ENCODE peak calls at places on chromosomes 12 and 14, in four cellular contexts. One of them, this sample, is unnamed.

GRCh38 chr12:16165506-16165905 is 112.0 kb downstream of the SLC15A5 start:
- DNase-seq in K562: peak
- DNase-seq in SK-N-SH: peak
- DNase-seq in HepG2: peak
- DNase-seq in this sample: peak

GRCh38 chr14:95533822-95534221 is 1.0 kb upstream of the GLRX5 start:
- DNase-seq in K562: no peak
- DNase-seq in HepG2: no peak
- DNase-seq in SK-N-SH: no peak
- DNase-seq in this sample: no peak

GRCh38 chr12:115411121-115411520 is 727.1 kb upstream of the TBX3 start:
- DNase-seq in K562: no peak
- DNase-seq in HepG2: no peak
- DNase-seq in SK-N-SH: no peak
- DNase-seq in this sample: no peak

GRCh38 chr12:102959391-102959790 is 1.9 kb downstream of the ASCL1 start:
- DNase-seq in K562: no peak
- DNase-seq in SK-N-SH: no peak
- DNase-seq in HepG2: no peak
- DNase-seq in this sample: no peak

GRCh38 chr12:4816776-4817530 is 92.8 kb upstream of the KCNA1 start:
- DNase-seq in SK-N-SH: no peak
- DNase-seq in HepG2: no peak
- DNase-seq in K562: no peak
- DNase-seq in this sample: no peak

GRCh38 chr14:36948157-36948859 is 224.1 kb downstream of the SLC25A21 start:
- DNase-seq in SK-N-SH: no peak
- DNase-seq in K562: no peak
- DNase-seq in HepG2: no peak
- DNase-seq in this sample: no peak

GRCh38 chr14:77544571-77544970 is 46.0 kb upstream of the ISM2 start:
- DNase-seq in HepG2: no peak
- DNase-seq in SK-N-SH: no peak
- DNase-seq in K562: no peak
- DNase-seq in this sample: no peak

GRCh38 chr12:83477289-83477688 is 790.6 kb downstream of the TMTC2 start:
- DNase-seq in K562: no peak
- DNase-seq in HepG2: no peak
- DNase-seq in SK-N-SH: no peak
- DNase-seq in this sample: no peak

GRCh38 chr12:4297617-4298016 is 23.4 kb upstream of the TIGAR start:
- DNase-seq in K562: no peak
- DNase-seq in HepG2: no peak
- DNase-seq in SK-N-SH: no peak
- DNase-seq in this sample: peak

GRCh38 chr12:85440273-85440672 is 160.3 kb downstream of the ALX1 start:
- DNase-seq in K562: no peak
- DNase-seq in HepG2: no peak
- DNase-seq in SK-N-SH: no peak
- DNase-seq in this sample: no peak

GRCh38 chr14:100297320-100298300 is 8.6 kb downstream of the SLC25A29 start:
- DNase-seq in K562: peak
- DNase-seq in HepG2: no peak
- DNase-seq in SK-N-SH: peak
- DNase-seq in this sample: no peak

GRCh38 chr14:100580316-100581227 is 6.6 kb downstream of the BEGAIN start:
- DNase-seq in SK-N-SH: peak
- DNase-seq in K562: no peak
- DNase-seq in HepG2: no peak
- DNase-seq in this sample: no peak

GRCh38 chr12:53287741-53288216 is 7.6 kb upstream of the PFDN5 start:
- DNase-seq in SK-N-SH: peak
- DNase-seq in K562: peak
- DNase-seq in HepG2: peak
- DNase-seq in this sample: peak

GRCh38 chr12:63206908-63207307 is 55.9 kb upstream of the AVPR1A start:
- DNase-seq in HepG2: no peak
- DNase-seq in SK-N-SH: no peak
- DNase-seq in K562: no peak
- DNase-seq in this sample: no peak

GRCh38 chr14:58048219-58048618 is 103.8 kb downstream of the ARMH4 start:
- DNase-seq in K562: no peak
- DNase-seq in HepG2: no peak
- DNase-seq in SK-N-SH: peak
- DNase-seq in this sample: no peak

GRCh38 chr12:31485570-31485969 is 105.4 kb downstream of the DENND5B start:
- DNase-seq in SK-N-SH: no peak
- DNase-seq in HepG2: no peak
- DNase-seq in K562: no peak
- DNase-seq in this sample: no peak

GRCh38 chr14:51546603-51547258 is 105.0 kb upstream of the FRMD6 start:
- DNase-seq in SK-N-SH: no peak
- DNase-seq in HepG2: no peak
- DNase-seq in K562: no peak
- DNase-seq in this sample: no peak

GRCh38 chr12:2273288-2273687 is 220.5 kb downstream of the CACNA1C start:
- DNase-seq in SK-N-SH: no peak
- DNase-seq in K562: no peak
- DNase-seq in HepG2: no peak
- DNase-seq in this sample: no peak

GRCh38 chr12:2271961-2272360 is 219.2 kb downstream of the CACNA1C start:
- DNase-seq in SK-N-SH: no peak
- DNase-seq in HepG2: no peak
- DNase-seq in K562: no peak
- DNase-seq in this sample: no peak

GRCh38 chr12:2274733-2275132 is 221.9 kb downstream of the CACNA1C start:
- DNase-seq in K562: no peak
- DNase-seq in SK-N-SH: no peak
- DNase-seq in HepG2: no peak
- DNase-seq in this sample: no peak

GRCh38 chr12:2276288-2276842 is 223.6 kb downstream of the CACNA1C start:
- DNase-seq in K562: no peak
- DNase-seq in HepG2: no peak
- DNase-seq in SK-N-SH: no peak
- DNase-seq in this sample: no peak

GRCh38 chr12:2273751-2274150 is 221.0 kb downstream of the CACNA1C start:
- DNase-seq in HepG2: no peak
- DNase-seq in K562: no peak
- DNase-seq in SK-N-SH: no peak
- DNase-seq in this sample: no peak
- TF ChIP-seq FOXJ3 in HepG2: no peak
- TF ChIP-seq FOXJ3 in K562: no peak
- TF ChIP-seq FOXJ3 in SK-N-SH: no peak
- TF ChIP-seq FOXJ3 in this sample: no peak

DNA sequence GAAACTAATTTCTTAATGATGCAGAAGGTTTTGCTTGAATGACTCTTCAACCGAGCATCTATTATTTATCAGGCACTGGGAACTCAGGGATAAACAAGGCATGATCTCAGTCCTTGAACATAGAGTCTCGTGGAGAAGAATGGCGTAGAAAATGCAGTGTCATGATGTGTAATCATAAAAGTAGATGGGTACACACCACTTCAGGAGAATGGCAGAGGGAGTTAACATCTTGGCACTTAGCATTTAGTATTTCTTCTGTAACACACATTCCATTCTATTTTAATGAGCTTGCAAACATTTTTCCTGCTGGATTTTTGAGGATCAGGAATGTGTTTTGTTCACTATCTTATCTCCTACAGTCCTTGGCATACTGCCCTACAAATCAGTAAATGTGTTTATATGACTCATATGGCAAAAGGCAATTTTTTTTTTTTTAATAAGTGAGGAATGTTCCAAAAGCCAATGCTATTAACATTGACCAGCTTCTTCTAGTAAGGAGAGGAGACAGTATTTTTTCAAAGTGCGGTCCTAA is 3.8 kb downstream of the TXNRD1 start:
- DNase-seq in SK-N-SH: peak
- DNase-seq in K562: peak
- DNase-seq in HepG2: peak
- DNase-seq in this sample: no peak
- TF ChIP-seq FOXJ3 in SK-N-SH: no peak
- TF ChIP-seq FOXJ3 in K562: no peak
- TF ChIP-seq FOXJ3 in HepG2: no peak
- TF ChIP-seq FOXJ3 in this sample: no peak

GRCh38 chr12:11706509-11707331 is 57.2 kb downstream of the ETV6 start:
- DNase-seq in K562: no peak
- DNase-seq in SK-N-SH: no peak
- DNase-seq in HepG2: peak
- DNase-seq in this sample: no peak
- TF ChIP-seq FOXJ3 in K562: no peak
- TF ChIP-seq FOXJ3 in SK-N-SH: no peak
- TF ChIP-seq FOXJ3 in HepG2: no peak
- TF ChIP-seq FOXJ3 in this sample: no peak

DNA sequence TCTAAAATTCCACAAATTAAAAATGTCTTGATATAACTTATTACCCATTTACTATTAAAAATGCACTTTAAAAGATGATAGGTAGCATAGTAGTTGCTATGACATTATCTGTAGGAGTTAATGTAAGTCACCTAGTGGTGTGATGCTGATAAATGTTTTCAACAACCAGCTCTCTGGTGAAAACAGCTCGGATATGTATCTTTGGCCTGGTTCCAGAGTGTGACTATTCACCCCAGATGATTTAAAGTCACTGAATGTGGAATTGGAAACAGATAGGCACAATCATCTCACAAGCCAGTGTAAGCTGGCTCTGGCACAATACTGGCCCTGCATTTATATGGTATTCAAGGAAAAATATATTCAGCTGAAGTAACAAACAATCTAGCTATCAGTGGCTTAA is 9.2 kb upstream of the CCDC196 start:
- DNase-seq in HepG2: no peak
- DNase-seq in K562: peak
- DNase-seq in SK-N-SH: peak
- DNase-seq in this sample: no peak
- TF ChIP-seq FOXJ3 in HepG2: no peak
- TF ChIP-seq FOXJ3 in K562: no peak
- TF ChIP-seq FOXJ3 in SK-N-SH: peak
- TF ChIP-seq FOXJ3 in this sample: no peak